ENCODE peak calls at places on chromosomes 13 and 19, in five cellular contexts. One of them, this sample, is unnamed.
A peak's percentile ranks its signal among the peaks of the same experiment; 100 is the strongest.

GRCh38 chr13:113907637-113908617 is 44.1 kb upstream of the GAS6 start:
- DNase-seq in HepG2: no peak
- DNase-seq in SK-N-SH: no peak
- DNase-seq in K562: no peak
- DNase-seq in GM12878: no peak
- DNase-seq in this sample: no peak

GRCh38 chr19:4713384-4713951 is 10.2 kb downstream of the DPP9 start:
- DNase-seq in GM12878: no peak
- DNase-seq in SK-N-SH: peak; percentile 43
- DNase-seq in K562: no peak
- DNase-seq in HepG2: no peak
- DNase-seq in this sample: no peak

GRCh38 chr13:80132741-80133601 is 208.0 kb downstream of the SPRY2 start:
- DNase-seq in K562: no peak
- DNase-seq in SK-N-SH: peak; percentile 38
- DNase-seq in GM12878: no peak
- DNase-seq in HepG2: peak; percentile 0
- DNase-seq in this sample: peak; percentile 89

GRCh38 chr13:31046711-31047279 is 114.3 kb downstream of the TEX26 start:
- DNase-seq in K562: no peak
- DNase-seq in HepG2: no peak
- DNase-seq in GM12878: no peak
- DNase-seq in SK-N-SH: peak; percentile 72
- DNase-seq in this sample: peak; percentile 9

GRCh38 chr13:41916173-41916954 is 44.5 kb downstream of the VWA8 start:
- DNase-seq in SK-N-SH: no peak
- DNase-seq in GM12878: peak; percentile 89
- DNase-seq in HepG2: no peak
- DNase-seq in K562: peak; percentile 35
- DNase-seq in this sample: no peak

GRCh38 chr13:112434032-112434431 is 57.9 kb downstream of the SPACA7 start:
- DNase-seq in HepG2: no peak
- DNase-seq in SK-N-SH: no peak
- DNase-seq in K562: no peak
- DNase-seq in GM12878: no peak
- DNase-seq in this sample: no peak

GRCh38 chr19:51136891-51137551 is 5.1 kb upstream of the SIGLEC7 start:
- DNase-seq in HepG2: no peak
- DNase-seq in SK-N-SH: no peak
- DNase-seq in GM12878: no peak
- DNase-seq in K562: peak; percentile 28
- DNase-seq in this sample: no peak

GRCh38 chr19:4624733-4625362 is 14.5 kb upstream of the TNFAIP8L1 start:
- DNase-seq in GM12878: no peak
- DNase-seq in HepG2: peak; percentile 66
- DNase-seq in SK-N-SH: no peak
- DNase-seq in K562: peak; percentile 69
- DNase-seq in this sample: peak; percentile 53

GRCh38 chr13:75308222-75308621 is 173.7 kb downstream of the TBC1D4 start:
- DNase-seq in GM12878: no peak
- DNase-seq in HepG2: no peak
- DNase-seq in K562: no peak
- DNase-seq in SK-N-SH: no peak
- DNase-seq in this sample: no peak

GRCh38 chr13:41428155-41428554 is 29.2 kb upstream of the RGCC start:
- DNase-seq in SK-N-SH: peak; percentile 65
- DNase-seq in HepG2: no peak
- DNase-seq in K562: no peak
- DNase-seq in GM12878: no peak
- DNase-seq in this sample: no peak

GRCh38 chr19:18171605-18172327 is 1.8 kb upstream of the IFI30 start:
- DNase-seq in SK-N-SH: peak; percentile 30
- DNase-seq in K562: peak; percentile 66
- DNase-seq in GM12878: no peak
- DNase-seq in HepG2: no peak
- DNase-seq in this sample: no peak
- TF ChIP-seq FOXM1 in SK-N-SH: no peak
- TF ChIP-seq FOXM1 in K562: no peak
- TF ChIP-seq FOXM1 in GM12878: no peak
- TF ChIP-seq FOXM1 in HepG2: no peak
- TF ChIP-seq FOXM1 in this sample: no peak

DNA sequence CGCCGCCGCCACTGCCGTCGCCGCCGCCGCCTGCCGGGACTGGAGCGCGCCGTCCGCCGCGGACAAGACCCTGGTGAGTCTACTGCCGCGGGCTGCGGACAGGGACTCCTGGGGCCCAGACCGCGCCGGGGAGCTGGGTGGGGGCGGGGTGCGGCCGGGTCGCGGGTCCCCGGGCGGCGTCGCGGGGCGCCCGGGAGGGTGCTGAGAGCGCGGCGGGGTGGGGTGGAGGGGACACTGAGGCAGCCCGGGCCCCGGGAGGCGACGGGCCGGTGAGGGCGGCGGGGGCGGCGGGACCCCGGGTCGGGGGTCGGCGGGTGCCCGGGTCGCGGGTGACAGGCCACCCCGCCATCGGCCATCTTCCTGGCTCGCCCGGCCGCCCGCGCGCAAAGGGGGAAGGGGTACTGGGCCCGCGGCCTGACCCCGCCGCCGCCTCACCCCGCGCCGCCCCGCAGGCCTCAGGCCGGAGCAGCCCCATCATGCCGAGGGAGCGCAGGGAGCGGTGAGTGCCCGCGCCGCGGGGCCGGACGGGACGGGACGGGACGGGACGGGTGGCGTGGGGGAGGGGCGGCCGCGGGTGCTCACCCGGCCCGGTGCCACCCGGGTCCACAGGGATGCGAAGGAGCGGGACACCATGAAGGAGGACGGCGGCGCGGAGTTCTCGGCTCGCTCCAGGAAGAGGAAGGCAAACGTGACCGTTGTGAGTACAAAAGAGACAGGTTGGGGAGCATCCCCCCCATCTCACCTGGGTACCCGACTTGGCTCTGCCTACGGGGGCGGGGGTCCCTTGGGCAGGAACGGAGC is 489 bp downstream of the CCNE1 start:
- DNase-seq in SK-N-SH: peak; percentile 71
- DNase-seq in K562: no peak
- DNase-seq in GM12878: no peak
- DNase-seq in HepG2: no peak
- DNase-seq in this sample: no peak
- TF ChIP-seq FOXM1 in SK-N-SH: no peak
- TF ChIP-seq FOXM1 in K562: no peak
- TF ChIP-seq FOXM1 in GM12878: no peak
- TF ChIP-seq FOXM1 in HepG2: no peak
- TF ChIP-seq FOXM1 in this sample: no peak

DNA sequence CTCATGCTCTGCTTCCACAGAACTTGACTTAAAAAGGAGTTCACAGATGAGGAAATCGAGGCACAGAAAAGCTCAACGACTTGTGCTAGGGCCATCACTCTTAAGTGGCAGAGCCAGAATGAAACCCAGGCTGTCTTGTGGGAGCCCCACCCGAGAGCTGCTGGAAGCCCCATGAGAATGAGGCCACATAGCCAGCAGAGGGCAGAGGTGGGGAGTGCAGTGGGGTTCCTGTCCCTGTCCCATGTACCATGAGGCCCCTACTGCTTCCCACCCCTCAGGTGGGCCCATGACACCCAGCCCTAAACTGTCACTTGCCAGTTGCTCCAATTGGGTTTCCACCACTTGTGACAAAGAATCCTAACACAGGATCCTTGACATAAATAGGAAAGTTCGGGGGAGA is 175.9 kb downstream of the IRS2 start:
- DNase-seq in HepG2: no peak
- DNase-seq in GM12878: no peak
- DNase-seq in K562: peak; percentile 13
- DNase-seq in SK-N-SH: peak; percentile 11
- DNase-seq in this sample: peak; percentile 3
- TF ChIP-seq FOXM1 in HepG2: no peak
- TF ChIP-seq FOXM1 in GM12878: no peak
- TF ChIP-seq FOXM1 in K562: no peak
- TF ChIP-seq FOXM1 in SK-N-SH: no peak
- TF ChIP-seq FOXM1 in this sample: no peak

DNA sequence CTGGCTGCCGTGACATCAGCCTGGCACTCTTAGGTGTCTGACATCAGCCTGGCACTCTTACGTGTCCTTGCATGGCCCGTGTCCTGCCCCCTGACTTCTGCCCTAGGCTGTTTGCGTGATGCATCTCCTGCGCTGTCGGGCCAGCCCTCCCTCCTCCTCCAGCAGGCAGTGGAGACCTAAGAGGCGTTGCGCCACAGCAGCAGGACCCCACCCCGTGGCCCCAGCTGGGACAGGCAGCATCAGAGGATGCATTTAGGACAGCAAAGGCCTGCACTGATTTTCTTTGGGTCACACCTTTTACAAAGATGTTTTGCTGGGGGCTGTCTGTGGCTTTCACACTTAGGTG is 65.3 kb downstream of the GPR12 start:
- DNase-seq in K562: no peak
- DNase-seq in GM12878: no peak
- DNase-seq in SK-N-SH: no peak
- DNase-seq in HepG2: no peak
- DNase-seq in this sample: no peak
- TF ChIP-seq FOXM1 in K562: no peak
- TF ChIP-seq FOXM1 in GM12878: no peak
- TF ChIP-seq FOXM1 in SK-N-SH: no peak
- TF ChIP-seq FOXM1 in HepG2: no peak
- TF ChIP-seq FOXM1 in this sample: no peak

DNA sequence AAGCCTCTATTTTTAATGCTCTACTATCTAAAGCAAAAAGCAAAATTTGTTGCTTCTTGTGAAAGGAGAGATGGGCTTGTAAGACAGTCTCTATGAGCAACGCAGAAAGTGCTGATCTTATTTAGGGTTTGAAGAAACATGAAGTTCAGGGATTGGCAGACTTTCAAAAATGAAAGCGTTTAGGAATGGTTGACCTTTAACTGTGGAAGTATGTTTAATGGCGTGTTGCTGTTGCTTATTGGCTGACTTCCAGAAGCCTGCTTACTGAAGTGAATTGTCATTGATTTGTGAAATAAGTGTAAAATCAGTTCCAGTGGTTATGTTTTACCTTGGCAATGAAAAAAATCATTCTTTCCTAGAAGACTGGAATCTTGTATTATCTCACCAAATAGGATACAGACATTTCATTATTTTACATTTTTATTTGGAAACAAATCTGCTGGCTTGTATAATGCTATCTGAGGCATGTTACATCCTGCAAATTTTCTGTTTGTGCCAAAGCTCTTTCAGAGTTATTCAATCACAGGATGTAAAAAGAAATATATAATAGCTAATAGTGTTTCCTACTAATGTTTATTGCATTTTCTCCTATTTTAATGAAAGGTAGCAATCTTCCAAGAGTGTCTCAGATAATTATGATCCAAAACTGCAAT is 221.3 kb upstream of the SLITRK6 start:
- DNase-seq in HepG2: no peak
- DNase-seq in GM12878: no peak
- DNase-seq in K562: no peak
- DNase-seq in SK-N-SH: peak; percentile 2
- DNase-seq in this sample: peak; percentile 19
- TF ChIP-seq FOXM1 in HepG2: no peak
- TF ChIP-seq FOXM1 in GM12878: no peak
- TF ChIP-seq FOXM1 in K562: no peak
- TF ChIP-seq FOXM1 in SK-N-SH: no peak
- TF ChIP-seq FOXM1 in this sample: peak; percentile 3

DNA sequence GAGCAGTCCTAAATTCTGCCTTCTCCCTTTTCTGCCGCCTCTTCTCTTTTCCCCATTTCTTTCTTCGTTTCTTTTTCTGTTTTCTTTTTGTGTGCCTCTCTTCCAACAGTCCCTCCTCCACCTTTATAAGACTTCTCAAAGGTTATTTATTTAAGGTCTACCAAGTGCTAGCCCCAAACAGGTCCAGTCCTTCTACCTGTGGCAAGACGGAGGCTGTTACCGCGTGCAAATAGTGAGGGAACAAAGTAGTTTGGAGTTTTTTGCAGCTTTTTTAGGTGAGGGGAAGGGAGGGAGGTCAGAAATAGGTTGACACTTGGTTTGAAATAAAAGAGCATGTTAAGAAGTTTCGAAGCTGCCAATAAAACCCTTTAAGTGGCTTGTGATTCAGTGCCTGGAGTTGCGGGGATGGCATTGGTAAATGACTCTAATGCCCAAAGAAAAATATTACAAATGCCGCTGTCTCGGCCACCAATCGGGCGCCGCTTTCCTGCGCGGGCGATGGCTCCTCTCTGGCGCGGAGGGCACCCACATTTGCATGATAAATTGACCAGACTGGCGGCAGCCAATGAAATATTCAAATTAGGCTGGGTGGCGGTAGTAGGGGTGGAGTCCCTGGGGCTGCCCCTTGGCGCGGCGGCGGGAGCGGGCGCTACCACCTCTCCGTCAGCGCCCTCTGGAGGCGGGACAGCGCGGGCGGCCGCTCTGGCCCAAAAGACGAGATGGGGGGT is 7.5 kb upstream of the TSHZ3 start:
- DNase-seq in K562: peak; percentile 52
- DNase-seq in HepG2: no peak
- DNase-seq in GM12878: no peak
- DNase-seq in SK-N-SH: peak; percentile 32
- DNase-seq in this sample: peak; percentile 81
- TF ChIP-seq FOXM1 in K562: no peak
- TF ChIP-seq FOXM1 in HepG2: no peak
- TF ChIP-seq FOXM1 in GM12878: no peak
- TF ChIP-seq FOXM1 in SK-N-SH: no peak
- TF ChIP-seq FOXM1 in this sample: no peak

GRCh38 chr19:18762125-18763023 is 28.7 kb downstream of the COMP start:
- DNase-seq in HepG2: peak; percentile 63
- DNase-seq in SK-N-SH: peak; percentile 82
- DNase-seq in K562: no peak
- DNase-seq in GM12878: no peak
- DNase-seq in this sample: no peak
- TF ChIP-seq FOXM1 in HepG2: no peak
- TF ChIP-seq FOXM1 in SK-N-SH: no peak
- TF ChIP-seq FOXM1 in K562: no peak
- TF ChIP-seq FOXM1 in GM12878: no peak
- TF ChIP-seq FOXM1 in this sample: no peak

GRCh38 chr13:43391021-43391420 is 367.6 kb downstream of the DNAJC15 start:
- DNase-seq in HepG2: no peak
- DNase-seq in K562: no peak
- DNase-seq in SK-N-SH: no peak
- DNase-seq in GM12878: no peak
- DNase-seq in this sample: no peak

GRCh38 chr13:43390582-43390981 is 367.2 kb downstream of the DNAJC15 start:
- DNase-seq in K562: no peak
- DNase-seq in HepG2: no peak
- DNase-seq in GM12878: no peak
- DNase-seq in SK-N-SH: no peak
- DNase-seq in this sample: no peak

GRCh38 chr13:43388282-43389034 is 365.1 kb downstream of the DNAJC15 start:
- DNase-seq in K562: no peak
- DNase-seq in GM12878: no peak
- DNase-seq in SK-N-SH: no peak
- DNase-seq in HepG2: no peak
- DNase-seq in this sample: no peak

GRCh38 chr13:43390101-43390500 is 366.7 kb downstream of the DNAJC15 start:
- DNase-seq in SK-N-SH: no peak
- DNase-seq in GM12878: no peak
- DNase-seq in K562: no peak
- DNase-seq in HepG2: no peak
- DNase-seq in this sample: no peak

DNA sequence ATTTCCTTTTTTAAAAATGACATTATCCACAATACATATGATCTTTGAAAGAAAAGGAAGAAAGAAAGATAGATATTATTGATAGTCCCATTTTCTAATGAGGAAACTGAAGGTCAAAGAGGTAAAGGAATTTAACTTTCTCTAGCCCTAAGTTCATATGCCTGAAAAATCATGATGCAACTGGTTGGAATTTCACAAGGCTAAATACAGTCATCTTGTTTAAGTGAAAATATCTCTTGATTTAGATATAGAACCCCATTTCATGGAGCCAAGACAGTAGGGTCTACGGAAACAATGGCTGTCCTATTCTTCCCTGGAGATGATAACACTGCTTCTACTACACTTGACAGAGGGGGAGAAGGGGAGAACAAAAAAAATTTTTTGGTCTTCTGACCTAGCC is 366.2 kb downstream of the DNAJC15 start:
- DNase-seq in K562: no peak
- DNase-seq in HepG2: no peak
- DNase-seq in GM12878: no peak
- DNase-seq in SK-N-SH: no peak
- DNase-seq in this sample: no peak
- TF ChIP-seq FOXM1 in K562: no peak
- TF ChIP-seq FOXM1 in HepG2: no peak
- TF ChIP-seq FOXM1 in GM12878: no peak
- TF ChIP-seq FOXM1 in SK-N-SH: no peak
- TF ChIP-seq FOXM1 in this sample: no peak